ENCODE peak calls at places on chromosomes 2 and 18, in five cellular contexts. P is endothelial cell of umbilical vein, K is MM.1S, A is astrocyte, Y is breast epithelium. U is an unnamed sample.

GRCh38 chr2:207505728-207506127 is 24.0 kb upstream of the CREB1 start:
- DNase-seq in P (peak; percentile 29), K (no peak), A (peak; percentile 94), Y (no peak), U (peak; percentile 82)

GRCh38 chr2:69918391-69918790 is 3.5 kb downstream of the MXD1 start:
- DNase-seq in P (no peak), K (no peak), A (no peak), Y (no peak), U (no peak)

GRCh38 chr2:107669335-107669734 is 157.4 kb upstream of the RGPD4 start:
- DNase-seq in P (no peak), K (no peak), A (peak; percentile 11), Y (no peak), U (no peak)

GRCh38 chr2:45000341-45000901 is 8.8 kb downstream of the SIX2 start:
- DNase-seq in P (no peak), K (no peak), A (no peak), Y (no peak), U (no peak)

GRCh38 chr2:62794791-62795190 is 89.3 kb downstream of the EHBP1 start:
- DNase-seq in P (peak; percentile 78), K (no peak), A (peak; percentile 76), Y (no peak), U (no peak)

GRCh38 chr18:43830303-43830702 is 553.0 kb upstream of the SYT4 start:
- DNase-seq in P (no peak), K (no peak), A (no peak), Y (no peak), U (no peak)

GRCh38 chr2:64838817-64839216 is 150.4 kb upstream of the SLC1A4 start:
- DNase-seq in P (peak; percentile 44), K (no peak), A (peak; percentile 93), Y (no peak), U (peak; percentile 92)

GRCh38 chr18:11664286-11664685 is 24.8 kb upstream of the GNAL start:
- DNase-seq in P (no peak), K (no peak), A (no peak), Y (no peak), U (no peak)

GRCh38 chr2:63066265-63066664 is 15.6 kb downstream of the OTX1 start:
- DNase-seq in P (no peak), K (no peak), A (no peak), Y (no peak), U (no peak)

GRCh38 chr2:219282943-219283581 is 3.9 kb downstream of the DNAJB2 start:
- DNase-seq in P (no peak), K (no peak), A (no peak), Y (no peak), U (no peak)

GRCh38 chr18:64009305-64009704 is 39.4 kb downstream of the SERPINB8 start:
- DNase-seq in P (no peak), K (no peak), A (no peak), Y (no peak), U (no peak)

GRCh38 chr2:74778381-74779371 is 55.3 kb upstream of the HK2 start:
- DNase-seq in P (no peak), K (no peak), A (no peak), Y (no peak), U (no peak)

GRCh38 chr18:37328946-37329719 is 236.5 kb downstream of the CELF4 start:
- DNase-seq in P (no peak), K (no peak), A (no peak), Y (no peak), U (no peak)

GRCh38 chr2:62217980-62218379 is 22.1 kb downstream of the B3GNT2 start:
- DNase-seq in P (peak; percentile 71), K (no peak), A (peak; percentile 65), Y (no peak), U (no peak)

GRCh38 chr18:22559414-22560282 is 141.9 kb upstream of the CTAGE1 start:
- DNase-seq in P (peak; percentile 84), K (peak; percentile 22), A (peak; percentile 75), Y (peak; percentile 55), U (peak; percentile 86)

GRCh38 chr18:3305354-3305762 is 43.4 kb downstream of the MYL12B start:
- DNase-seq in P (peak; percentile 21), K (no peak), A (peak; percentile 100), Y (no peak), U (peak; percentile 28)
- H3K27ac ChIP-seq in P (no peak overlapping the region), K (no peak overlapping the region), A (peak overlapping the region; percentile 78), Y (peak overlapping the region; percentile 66), U (no peak overlapping the region)

DNA sequence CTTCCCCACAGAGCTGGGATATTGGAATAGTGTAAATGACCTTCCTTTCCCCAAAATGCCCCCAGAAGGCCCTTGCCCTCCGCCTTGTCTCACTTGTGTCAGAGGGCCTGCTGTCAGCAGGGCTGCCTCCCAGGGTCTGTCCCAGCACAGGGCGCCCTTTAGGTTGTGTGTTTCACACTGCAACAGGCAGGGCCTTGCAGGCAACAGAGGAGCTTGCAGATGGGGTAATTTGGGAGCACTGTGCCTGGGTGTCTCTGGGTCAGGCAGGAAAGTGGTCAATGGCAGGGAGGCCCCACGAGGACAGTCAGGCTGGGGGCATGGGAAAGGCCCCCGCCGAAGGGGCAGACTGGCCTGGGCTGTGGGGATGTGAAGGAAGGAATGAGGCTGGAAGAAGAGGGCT is 130.7 kb downstream of the ASB1 start:
- DNase-seq in P (no peak), K (no peak), A (no peak), Y (no peak), U (no peak)
- H3K4me1 ChIP-seq in P (no peaks in the 10 kb centered on the region), K (no peaks in the 10 kb centered on the region), A (no peaks in the 10 kb centered on the region), Y (no peaks in the 10 kb centered on the region), U (no peaks in the 10 kb centered on the region)

GRCh38 chr2:81658227-81658626 is 1353.7 kb upstream of the LRRTM1 start:
- DNase-seq in P (no peak), K (no peak), A (peak; percentile 16), Y (no peak), U (no peak)
- H3K9me3 ChIP-seq in P (peaks cover 6% of the 10 kb centered on the region), K (no peaks in the 10 kb centered on the region), A (peaks cover 4% of the 10 kb centered on the region), Y (peaks cover 10% of the 10 kb centered on the region), U (peaks cover 2% of the 10 kb centered on the region)

GRCh38 chr2:152337511-152337903 is 2.5 kb downstream of the FMNL2 start:
- DNase-seq in P (no peak), K (no peak), A (no peak), Y (no peak), U (no peak)
- H3K27ac ChIP-seq in P (no peak overlapping the region), K (no peak overlapping the region), A (no peak overlapping the region), Y (no peak overlapping the region), U (no peak overlapping the region)

DNA sequence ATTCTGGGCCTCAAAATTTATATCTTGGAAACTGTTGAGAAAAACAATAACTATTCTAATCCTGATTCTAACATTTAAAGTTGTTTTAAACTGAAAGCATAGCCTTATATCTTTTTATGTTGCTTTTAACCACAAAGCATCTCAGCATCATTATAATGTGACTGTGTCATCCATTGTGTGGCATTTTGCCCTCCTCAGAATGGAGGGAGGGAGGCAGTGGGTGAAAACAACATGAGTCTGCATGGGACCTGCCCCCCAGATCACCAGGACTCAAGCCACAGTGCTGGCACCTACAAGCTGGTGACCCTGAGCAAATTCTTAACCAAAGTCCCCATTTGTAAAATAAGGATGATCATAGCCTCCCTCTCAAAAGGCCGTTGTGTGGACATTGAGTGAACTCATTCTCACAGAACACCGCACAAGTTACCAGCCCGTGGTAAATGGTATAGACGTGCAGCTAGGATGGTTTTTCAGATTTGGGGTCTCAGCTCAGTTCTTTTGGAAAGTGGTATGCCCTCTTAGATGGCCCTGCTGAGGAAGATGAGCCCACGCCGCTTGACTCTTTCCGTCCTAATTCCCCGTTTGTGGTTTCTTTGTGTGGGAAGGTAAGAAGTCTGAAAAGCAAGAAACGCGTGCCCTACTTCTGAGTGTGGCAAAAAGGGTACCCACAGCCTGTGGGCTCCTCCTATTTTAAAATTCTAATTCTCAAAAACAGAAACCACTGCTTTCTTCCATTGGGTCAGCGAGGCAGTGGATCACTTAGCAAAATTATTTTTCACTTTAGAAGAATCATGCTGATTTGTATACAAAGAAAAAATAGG is 305.0 kb upstream of the ID2 start:
- DNase-seq in P (no peak), K (no peak), A (peak; percentile 10), Y (no peak), U (no peak)
- H3K4me1 ChIP-seq in P (no peaks in the 10 kb centered on the region), K (peaks cover 17% of the 10 kb centered on the region), A (no peaks in the 10 kb centered on the region), Y (no peaks in the 10 kb centered on the region), U (no peaks in the 10 kb centered on the region)

GRCh38 chr18:51778115-51778514 is 561.9 kb upstream of the DCC start:
- DNase-seq in P (no peak), K (no peak), A (no peak), Y (no peak), U (no peak)
- H3K9me3 ChIP-seq in P (peaks cover 3% of the 10 kb centered on the region), K (no peaks in the 10 kb centered on the region), A (peaks cover 2% of the 10 kb centered on the region), Y (no peaks in the 10 kb centered on the region), U (no peaks in the 10 kb centered on the region)

GRCh38 chr2:123366438-123366837 is 658.6 kb upstream of the CNTNAP5 start:
- DNase-seq in P (no peak), K (no peak), A (no peak), Y (no peak), U (no peak)
- H3K27ac ChIP-seq in P (no peak overlapping the region), K (no peak overlapping the region), A (no peak overlapping the region), Y (no peak overlapping the region), U (no peak overlapping the region)

GRCh38 chr2:239302083-239302807 is 98.6 kb downstream of the HDAC4 start:
- DNase-seq in P (no peak), K (no peak), A (no peak), Y (no peak), U (no peak)
- H3K4me1 ChIP-seq in P (no peaks in the 10 kb centered on the region), K (no peaks in the 10 kb centered on the region), A (no peaks in the 10 kb centered on the region), Y (peaks cover 7% of the 10 kb centered on the region), U (no peaks in the 10 kb centered on the region)

DNA sequence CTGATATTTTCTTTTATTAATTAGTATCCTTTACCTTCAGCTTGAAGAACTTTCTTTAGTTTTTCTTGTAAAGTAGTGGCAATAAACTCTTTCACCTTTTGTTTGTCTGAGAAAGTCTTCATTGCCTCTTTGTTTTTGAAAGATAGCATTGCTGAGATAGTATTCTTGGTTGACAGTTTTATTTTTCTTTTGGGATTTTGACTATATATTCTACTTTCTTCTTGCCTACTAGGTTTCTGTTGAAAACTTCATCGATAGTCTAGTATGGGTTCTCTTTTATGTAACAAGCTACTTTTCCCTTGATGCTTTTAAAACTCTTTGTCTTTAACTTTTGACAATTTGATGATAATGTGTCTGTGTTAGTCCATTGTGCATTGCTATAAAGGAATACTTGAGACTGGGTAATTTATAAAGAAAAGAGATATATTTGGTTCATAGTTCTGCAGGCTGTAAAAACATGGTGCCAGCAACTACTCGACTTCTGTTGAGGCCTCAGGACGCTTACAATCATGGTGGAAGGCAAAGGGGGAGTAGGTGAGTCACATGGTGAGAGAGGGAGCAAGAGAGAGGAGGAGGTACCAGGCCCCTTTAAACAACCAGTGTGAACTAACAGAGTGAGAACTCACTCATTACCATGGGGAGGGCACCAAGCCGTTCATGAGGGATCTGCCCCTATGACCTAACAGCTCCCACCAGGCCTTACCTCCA is 12.0 kb downstream of the CCDC150 start:
- DNase-seq in P (no peak), K (no peak), A (no peak), Y (no peak), U (no peak)
- H3K9me3 ChIP-seq in P (peaks cover 5% of the 10 kb centered on the region), K (peaks cover 8% of the 10 kb centered on the region), A (peaks cover 19% of the 10 kb centered on the region), Y (peaks cover 26% of the 10 kb centered on the region), U (peaks cover 8% of the 10 kb centered on the region)

DNA sequence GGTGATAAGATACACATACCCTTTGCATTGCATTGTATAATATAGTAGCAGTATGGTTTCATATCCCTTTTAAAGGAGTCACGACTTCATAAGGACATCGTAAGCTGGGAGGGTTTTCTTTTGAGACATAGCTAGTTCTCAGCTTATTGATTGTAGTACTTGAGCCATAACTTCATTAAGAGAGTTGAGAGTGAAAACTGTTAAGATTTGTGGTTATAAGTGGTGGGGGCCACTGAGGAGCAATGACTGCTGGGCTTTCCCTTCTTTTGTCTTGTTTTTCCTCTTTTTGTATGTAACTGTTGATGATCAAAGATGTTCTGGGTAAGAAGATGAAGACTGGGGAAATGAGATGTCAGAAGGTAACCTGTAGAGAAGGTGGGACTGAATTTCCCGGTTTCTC is 11.0 kb downstream of the EIF5B start:
- DNase-seq in P (no peak), K (no peak), A (no peak), Y (no peak), U (no peak)
- H3K27ac ChIP-seq in P (no peak overlapping the region), K (no peak overlapping the region), A (no peak overlapping the region), Y (no peak overlapping the region), U (no peak overlapping the region)

U was measured in SJSA1.